ENCODE peak calls at places on chromosome 1, in seven cellular contexts. S is Right ventricle myocardium superior; D is naive thymus-derived CD4-positive, alpha-beta T cell; Q is NCI-H1436; A is AG04450; M is cardiac septum; R is lower lobe of right lung. Y is an unnamed sample.

GRCh38 chr1:21696931-21697330 is 27.8 kb upstream of the RAP1GAP start:
- DNase-seq in A (no peak), Q (no peak), R (no peak), M (no peak), S (no peak), D (no peak), Y (no peak)

GRCh38 chr1:212234431-212235298 is 50.5 kb upstream of the PPP2R5A start:
- DNase-seq in Q (no peak), D (no peak), R (no peak), A (peak), M (no peak), S (no peak), Y (no peak)

GRCh38 chr1:201543871-201544521 is 5.1 kb downstream of the NAV1 start:
- DNase-seq in Q (no peak), R (no peak), A (no peak), S (no peak), D (no peak), M (no peak), Y (no peak)

GRCh38 chr1:31828926-31829690 is 13.3 kb upstream of the SPOCD1 start:
- DNase-seq in R (no peak), M (no peak), S (no peak), A (no peak), D (no peak), Q (no peak), Y (no peak)

GRCh38 chr1:117342397-117342796 is 24.9 kb upstream of the MAN1A2 start:
- DNase-seq in S (no peak), D (no peak), R (no peak), M (no peak), A (no peak), Q (no peak), Y (no peak)

GRCh38 chr1:3011127-3011526 is 10.1 kb upstream of the ACTRT2 start:
- DNase-seq in Q (no peak), A (no peak), R (peak), M (peak), D (no peak), S (no peak), Y (no peak)

GRCh38 chr1:178581351-178581951 is 68.5 kb downstream of the TEX35 start:
- DNase-seq in M (no peak), R (no peak), A (no peak), D (no peak), Q (no peak), S (no peak), Y (no peak)

GRCh38 chr1:204829133-204829532 is 41.5 kb upstream of the NFASC start:
- DNase-seq in A (no peak), Q (no peak), M (no peak), R (no peak), S (no peak), D (no peak), Y (no peak)

GRCh38 chr1:110084226-110085078 is 14.0 kb upstream of the ALX3 start:
- DNase-seq in R (peak), M (no peak), Q (no peak), D (no peak), S (peak), A (peak), Y (no peak)

GRCh38 chr1:90833497-90834087 is 116.5 kb upstream of the BARHL2 start:
- DNase-seq in A (no peak), Q (no peak), S (no peak), M (no peak), R (no peak), D (no peak), Y (no peak)

GRCh38 chr1:10671551-10672375 is 124.7 kb downstream of the CASZ1 start:
- DNase-seq in D (no peak), Q (no peak), M (no peak), R (no peak), A (no peak), S (no peak), Y (no peak)

GRCh38 chr1:198492872-198493271 is 47.6 kb downstream of the ATP6V1G3 start:
- DNase-seq in M (no peak), Q (no peak), R (no peak), A (peak), D (no peak), S (no peak), Y (no peak)

GRCh38 chr1:39852214-39852791 is 31.0 kb downstream of the TRIT1 start:
- DNase-seq in A (no peak), M (no peak), S (no peak), Q (peak), D (no peak), R (no peak), Y (peak)

GRCh38 chr1:24384251-24385090 is 29.1 kb downstream of the STPG1 start:
- DNase-seq in D (no peak), S (no peak), A (no peak), M (peak), R (peak), Q (no peak), Y (no peak)

GRCh38 chr1:25523512-25523911 is 19.9 kb upstream of the LDLRAP1 start:
- DNase-seq in R (no peak), D (no peak), M (no peak), S (no peak), Q (no peak), A (no peak), Y (no peak)

GRCh38 chr1:211574705-211575104 is 4.3 kb downstream of the SLC30A1 start:
- DNase-seq in S (no peak), R (no peak), Q (no peak), D (no peak), M (no peak), A (no peak), Y (no peak)

GRCh38 chr1:92599184-92599583 is 112.5 kb upstream of the GFI1 start:
- DNase-seq in M (no peak), S (no peak), R (no peak), A (peak), Q (no peak), D (no peak), Y (no peak)

GRCh38 chr1:55035904-55036303 is 3.4 kb upstream of the PCSK9 start:
- DNase-seq in M (no peak), R (no peak), A (no peak), D (no peak), S (no peak), Q (no peak), Y (no peak)